ENCODE peak calls at places on chromosomes 12 and 14, in five cellular contexts. One of them, this sample, is unnamed.

GRCh38 chr14:37241206-37241605 is 43.5 kb downstream of the MIPOL1 start:
- DNase-seq in Peyer's patch: no peak
- DNase-seq in heart right ventricle: no peak
- DNase-seq in epithelial cell of prostate: no peak
- DNase-seq in GM23248: no peak
- DNase-seq in this sample: no peak

GRCh38 chr14:87494010-87494409 is 499.0 kb downstream of the GALC start:
- DNase-seq in epithelial cell of prostate: no peak
- DNase-seq in heart right ventricle: no peak
- DNase-seq in Peyer's patch: no peak
- DNase-seq in GM23248: no peak
- DNase-seq in this sample: no peak

GRCh38 chr12:93573552-93574223 is 1.2 kb downstream of the SOCS2 start:
- DNase-seq in Peyer's patch: no peak
- DNase-seq in GM23248: peak
- DNase-seq in heart right ventricle: no peak
- DNase-seq in epithelial cell of prostate: no peak
- DNase-seq in this sample: no peak

GRCh38 chr12:25787701-25788100 is 170.8 kb upstream of the RASSF8 start:
- DNase-seq in epithelial cell of prostate: no peak
- DNase-seq in heart right ventricle: no peak
- DNase-seq in Peyer's patch: no peak
- DNase-seq in GM23248: no peak
- DNase-seq in this sample: no peak

GRCh38 chr14:63897706-63898105 is 44.9 kb downstream of the SYNE2 start:
- DNase-seq in epithelial cell of prostate: no peak
- DNase-seq in Peyer's patch: no peak
- DNase-seq in heart right ventricle: no peak
- DNase-seq in GM23248: peak
- DNase-seq in this sample: no peak

GRCh38 chr14:20469890-20470858 is 968 bp downstream of the PNP start:
- DNase-seq in heart right ventricle: no peak
- DNase-seq in epithelial cell of prostate: peak
- DNase-seq in GM23248: peak
- DNase-seq in Peyer's patch: peak
- DNase-seq in this sample: no peak

GRCh38 chr14:66078031-66078430 is 408.1 kb upstream of the CCDC196 start:
- DNase-seq in Peyer's patch: no peak
- DNase-seq in GM23248: no peak
- DNase-seq in heart right ventricle: no peak
- DNase-seq in epithelial cell of prostate: no peak
- DNase-seq in this sample: no peak

GRCh38 chr14:31037709-31038221 is 11.6 kb upstream of the STRN3 start:
- DNase-seq in GM23248: no peak
- DNase-seq in epithelial cell of prostate: no peak
- DNase-seq in heart right ventricle: no peak
- DNase-seq in Peyer's patch: no peak
- DNase-seq in this sample: no peak

GRCh38 chr12:104281636-104282035 is 21.9 kb upstream of the EID3 start:
- DNase-seq in Peyer's patch: no peak
- DNase-seq in heart right ventricle: no peak
- DNase-seq in GM23248: peak
- DNase-seq in epithelial cell of prostate: no peak
- DNase-seq in this sample: no peak

GRCh38 chr14:77007975-77008421 is 20.5 kb downstream of the IRF2BPL start:
- DNase-seq in epithelial cell of prostate: no peak
- DNase-seq in heart right ventricle: peak
- DNase-seq in Peyer's patch: no peak
- DNase-seq in GM23248: no peak
- DNase-seq in this sample: no peak

GRCh38 chr14:21039585-21040369 is 2.4 kb upstream of the RNASE7 start:
- DNase-seq in GM23248: peak
- DNase-seq in epithelial cell of prostate: no peak
- DNase-seq in Peyer's patch: peak
- DNase-seq in heart right ventricle: no peak
- DNase-seq in this sample: peak

GRCh38 chr12:93317227-93317626 is 60.5 kb upstream of the NUDT4 start:
- DNase-seq in Peyer's patch: peak
- DNase-seq in epithelial cell of prostate: peak
- DNase-seq in heart right ventricle: no peak
- DNase-seq in GM23248: no peak
- DNase-seq in this sample: no peak

GRCh38 chr12:56996793-56997545 is 9.4 kb downstream of the ZBTB39 start:
- DNase-seq in Peyer's patch: no peak
- DNase-seq in epithelial cell of prostate: no peak
- DNase-seq in GM23248: no peak
- DNase-seq in heart right ventricle: no peak
- DNase-seq in this sample: no peak

GRCh38 chr12:20829919-20830318 is 19.4 kb downstream of the SLCO1B3 start:
- DNase-seq in heart right ventricle: no peak
- DNase-seq in Peyer's patch: no peak
- DNase-seq in GM23248: no peak
- DNase-seq in epithelial cell of prostate: no peak
- DNase-seq in this sample: no peak

GRCh38 chr12:29320295-29321090 is 60.5 kb downstream of the ERGIC2 start:
- DNase-seq in Peyer's patch: no peak
- DNase-seq in heart right ventricle: no peak
- DNase-seq in GM23248: peak
- DNase-seq in epithelial cell of prostate: peak
- DNase-seq in this sample: no peak

GRCh38 chr12:78062781-78063180 is 232.1 kb downstream of the NAV3 start:
- DNase-seq in GM23248: peak
- DNase-seq in heart right ventricle: peak
- DNase-seq in Peyer's patch: no peak
- DNase-seq in epithelial cell of prostate: peak
- DNase-seq in this sample: no peak

GRCh38 chr12:76799362-76799761 is 35.4 kb downstream of the ZDHHC17 start:
- DNase-seq in Peyer's patch: no peak
- DNase-seq in heart right ventricle: no peak
- DNase-seq in epithelial cell of prostate: peak
- DNase-seq in GM23248: no peak
- DNase-seq in this sample: no peak

GRCh38 chr12:11749943-11750690 is 100.6 kb downstream of the ETV6 start:
- DNase-seq in Peyer's patch: peak
- DNase-seq in epithelial cell of prostate: no peak
- DNase-seq in GM23248: no peak
- DNase-seq in heart right ventricle: no peak
- DNase-seq in this sample: no peak

GRCh38 chr14:26621807-26622560 is 24.2 kb upstream of the NOVA1 start:
- DNase-seq in GM23248: peak
- DNase-seq in Peyer's patch: no peak
- DNase-seq in epithelial cell of prostate: no peak
- DNase-seq in heart right ventricle: no peak
- DNase-seq in this sample: no peak

GRCh38 chr12:26740991-26741390 is 92.0 kb downstream of the ITPR2 start:
- DNase-seq in heart right ventricle: no peak
- DNase-seq in GM23248: no peak
- DNase-seq in epithelial cell of prostate: no peak
- DNase-seq in Peyer's patch: no peak
- DNase-seq in this sample: no peak

GRCh38 chr12:13537623-13538022 is 341.1 kb downstream of the EMP1 start:
- DNase-seq in heart right ventricle: no peak
- DNase-seq in epithelial cell of prostate: no peak
- DNase-seq in GM23248: no peak
- DNase-seq in Peyer's patch: no peak
- DNase-seq in this sample: no peak

GRCh38 chr12:29103539-29103974 is 45.5 kb upstream of the FAR2 start:
- DNase-seq in epithelial cell of prostate: no peak
- DNase-seq in GM23248: no peak
- DNase-seq in heart right ventricle: no peak
- DNase-seq in Peyer's patch: no peak
- DNase-seq in this sample: no peak

GRCh38 chr12:24815087-24815423 is 133.8 kb downstream of the BCAT1 start:
- DNase-seq in Peyer's patch: no peak
- DNase-seq in GM23248: no peak
- DNase-seq in epithelial cell of prostate: no peak
- DNase-seq in heart right ventricle: no peak
- DNase-seq in this sample: no peak

GRCh38 chr14:105591052-105591451 is 64.7 kb downstream of the TMEM121 start:
- DNase-seq in heart right ventricle: no peak
- DNase-seq in epithelial cell of prostate: no peak
- DNase-seq in Peyer's patch: no peak
- DNase-seq in GM23248: no peak
- DNase-seq in this sample: no peak

GRCh38 chr14:66490143-66491111 is 4.3 kb downstream of the CCDC196 start:
- DNase-seq in epithelial cell of prostate: no peak
- DNase-seq in GM23248: no peak
- DNase-seq in Peyer's patch: no peak
- DNase-seq in heart right ventricle: no peak
- DNase-seq in this sample: no peak

GRCh38 chr14:104586832-104587620 is 7.5 kb downstream of the C14orf180 start:
- DNase-seq in heart right ventricle: peak
- DNase-seq in GM23248: peak
- DNase-seq in Peyer's patch: no peak
- DNase-seq in epithelial cell of prostate: no peak
- DNase-seq in this sample: no peak

GRCh38 chr14:98623806-98624430 is 648.1 kb downstream of the BCL11B start:
- DNase-seq in epithelial cell of prostate: no peak
- DNase-seq in heart right ventricle: no peak
- DNase-seq in GM23248: no peak
- DNase-seq in Peyer's patch: no peak
- DNase-seq in this sample: peak

GRCh38 chr14:71675902-71676291 is 256.3 kb upstream of the RGS6 start:
- DNase-seq in Peyer's patch: no peak
- DNase-seq in heart right ventricle: no peak
- DNase-seq in GM23248: peak
- DNase-seq in epithelial cell of prostate: no peak
- DNase-seq in this sample: no peak

GRCh38 chr12:98635657-98636323 is 8.8 kb downstream of the IKBIP start:
- DNase-seq in heart right ventricle: no peak
- DNase-seq in epithelial cell of prostate: peak
- DNase-seq in GM23248: peak
- DNase-seq in Peyer's patch: no peak
- DNase-seq in this sample: no peak

GRCh38 chr14:93137864-93138263 is 22.1 kb upstream of the ITPK1 start:
- DNase-seq in heart right ventricle: peak
- DNase-seq in GM23248: peak
- DNase-seq in Peyer's patch: peak
- DNase-seq in epithelial cell of prostate: no peak
- DNase-seq in this sample: no peak

GRCh38 chr14:38204717-38205115 is 3.0 kb upstream of the SSTR1 start:
- DNase-seq in heart right ventricle: no peak
- DNase-seq in epithelial cell of prostate: no peak
- DNase-seq in GM23248: no peak
- DNase-seq in Peyer's patch: no peak
- DNase-seq in this sample: no peak

GRCh38 chr12:70628701-70629480 is 8.3 kb downstream of the PTPRB start:
- DNase-seq in heart right ventricle: no peak
- DNase-seq in epithelial cell of prostate: no peak
- DNase-seq in Peyer's patch: no peak
- DNase-seq in GM23248: no peak
- DNase-seq in this sample: no peak

GRCh38 chr12:109915171-109916040 is 15.3 kb downstream of the TCHP start:
- DNase-seq in Peyer's patch: no peak
- DNase-seq in GM23248: no peak
- DNase-seq in heart right ventricle: no peak
- DNase-seq in epithelial cell of prostate: peak
- DNase-seq in this sample: no peak

GRCh38 chr12:64678835-64679234 is 68.5 kb downstream of the RASSF3 start:
- DNase-seq in Peyer's patch: no peak
- DNase-seq in GM23248: no peak
- DNase-seq in epithelial cell of prostate: no peak
- DNase-seq in heart right ventricle: no peak
- DNase-seq in this sample: no peak

GRCh38 chr12:64679487-64679983 is 69.2 kb downstream of the RASSF3 start:
- DNase-seq in epithelial cell of prostate: peak
- DNase-seq in heart right ventricle: peak
- DNase-seq in GM23248: peak
- DNase-seq in Peyer's patch: peak
- DNase-seq in this sample: peak

GRCh38 chr12:64681200-64682052 is 71.1 kb downstream of the RASSF3 start:
- DNase-seq in epithelial cell of prostate: no peak
- DNase-seq in Peyer's patch: no peak
- DNase-seq in heart right ventricle: no peak
- DNase-seq in GM23248: no peak
- DNase-seq in this sample: no peak

GRCh38 chr12:64678248-64678647 is 68.0 kb downstream of the RASSF3 start:
- DNase-seq in epithelial cell of prostate: no peak
- DNase-seq in heart right ventricle: no peak
- DNase-seq in Peyer's patch: no peak
- DNase-seq in GM23248: no peak
- DNase-seq in this sample: no peak

GRCh38 chr12:64680235-64680634 is 69.9 kb downstream of the RASSF3 start:
- DNase-seq in epithelial cell of prostate: peak
- DNase-seq in Peyer's patch: no peak
- DNase-seq in heart right ventricle: no peak
- DNase-seq in GM23248: no peak
- DNase-seq in this sample: no peak
- H3K27ac ChIP-seq in epithelial cell of prostate: peak
- H3K27ac ChIP-seq in Peyer's patch: peak
- H3K27ac ChIP-seq in heart right ventricle: peak
- H3K27ac ChIP-seq in GM23248: peak
- H3K27ac ChIP-seq in this sample: no peak

DNA sequence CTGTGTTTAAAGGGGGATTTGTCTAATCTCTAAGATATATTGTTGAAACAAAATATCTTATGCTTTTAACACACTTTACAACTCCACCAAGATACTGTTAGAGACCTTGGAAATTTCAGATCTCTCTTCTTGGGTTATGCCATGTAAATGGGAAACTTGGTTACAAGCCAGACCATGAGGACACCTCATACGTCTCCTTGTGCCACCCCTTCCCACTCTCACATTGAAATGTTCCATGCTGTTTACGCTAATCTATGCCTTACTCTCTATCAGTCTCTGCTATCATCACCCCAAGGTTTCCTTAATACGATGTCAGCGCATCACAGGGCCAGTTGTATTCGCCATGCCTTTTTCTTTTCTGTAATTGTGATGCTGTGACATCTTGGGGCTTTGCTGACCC is 13.4 kb upstream of the DEGS2 start:
- DNase-seq in Peyer's patch: no peak
- DNase-seq in heart right ventricle: no peak
- DNase-seq in GM23248: no peak
- DNase-seq in epithelial cell of prostate: no peak
- DNase-seq in this sample: no peak
- H3K27ac ChIP-seq in Peyer's patch: no peak
- H3K27ac ChIP-seq in heart right ventricle: no peak
- H3K27ac ChIP-seq in GM23248: no peak
- H3K27ac ChIP-seq in epithelial cell of prostate: no peak
- H3K27ac ChIP-seq in this sample: no peak

GRCh38 chr14:88516742-88517418 is 37.9 kb downstream of the PTPN21 start:
- DNase-seq in heart right ventricle: no peak
- DNase-seq in epithelial cell of prostate: no peak
- DNase-seq in Peyer's patch: peak
- DNase-seq in GM23248: no peak
- DNase-seq in this sample: no peak
- H3K27ac ChIP-seq in heart right ventricle: peak
- H3K27ac ChIP-seq in epithelial cell of prostate: no peak
- H3K27ac ChIP-seq in Peyer's patch: peak
- H3K27ac ChIP-seq in GM23248: no peak
- H3K27ac ChIP-seq in this sample: no peak

GRCh38 chr12:122951979-122952892 is 14.0 kb downstream of the ABCB9 start:
- DNase-seq in GM23248: peak
- DNase-seq in heart right ventricle: peak
- DNase-seq in epithelial cell of prostate: no peak
- DNase-seq in Peyer's patch: peak
- DNase-seq in this sample: peak
- H3K27ac ChIP-seq in GM23248: no peak
- H3K27ac ChIP-seq in heart right ventricle: no peak
- H3K27ac ChIP-seq in epithelial cell of prostate: no peak
- H3K27ac ChIP-seq in Peyer's patch: peak
- H3K27ac ChIP-seq in this sample: no peak

This sample was measured in caudate nucleus.